ENCODE peak calls at places on chromosomes 11 and 22, in four cellular contexts. U is GM06990, A is PC-3, E is kidney. B is an unnamed sample. For H3K36me3, the result is how much of the 10 kb centered on the place peaks cover.

GRCh38 chr22:22692707-22693530 is 48.5 kb downstream of the GGTLC2 start:
- DNase-seq in E (peak), U (peak), A (peak), B (peak)

GRCh38 chr11:122405788-122406341 is 249.7 kb upstream of the UBASH3B start:
- DNase-seq in U (no peak), A (no peak), E (no peak), B (no peak)

GRCh38 chr22:28905433-28905832 is 22.1 kb downstream of the ZNRF3 start:
- DNase-seq in U (no peak), A (no peak), E (no peak), B (no peak)

GRCh38 chr11:130522284-130522961 is 74.0 kb downstream of the ADAMTS15 start:
- DNase-seq in U (no peak), E (peak), A (peak), B (peak)

GRCh38 chr11:73320786-73321325 is 12.8 kb downstream of the ARHGEF17 start:
- DNase-seq in E (no peak), A (no peak), U (no peak), B (no peak)

GRCh38 chr22:38298312-38299000 is 18.8 kb downstream of the CSNK1E start:
- DNase-seq in E (no peak), A (peak), U (no peak), B (no peak)

GRCh38 chr11:78310500-78310909 is 107.1 kb downstream of the GAB2 start:
- DNase-seq in E (peak), A (no peak), U (peak), B (peak)

GRCh38 chr11:119974467-119974866 is 163.4 kb downstream of the TRIM29 start:
- DNase-seq in A (no peak), U (no peak), E (no peak), B (no peak)

GRCh38 chr22:42434283-42434682 is 2.1 kb upstream of the NFAM1 start:
- DNase-seq in E (no peak), A (no peak), U (no peak), B (no peak)

GRCh38 chr11:119339581-119340334 is 925 bp downstream of the C1QTNF5 start:
- DNase-seq in U (no peak), A (peak), E (peak), B (peak)

GRCh38 chr11:78453140-78453935 is 35.7 kb upstream of the GAB2 start:
- DNase-seq in E (no peak), U (no peak), A (no peak), B (no peak)

GRCh38 chr11:68350759-68351449 is 38.5 kb downstream of the LRP5 start:
- DNase-seq in A (no peak), E (no peak), U (no peak), B (no peak)

GRCh38 chr22:49713003-49713402 is 114.7 kb downstream of the BRD1 start:
- DNase-seq in U (no peak), A (no peak), E (no peak), B (no peak)

GRCh38 chr11:3183523-3183922 is 18.4 kb upstream of the OSBPL5 start:
- DNase-seq in E (peak), A (no peak), U (no peak), B (no peak)

GRCh38 chr11:63985812-63986155 is 454 bp upstream of the OTUB1 start:
- DNase-seq in E (peak), U (peak), A (no peak), B (peak)

GRCh38 chr11:78656984-78657383 is 82.3 kb upstream of the NARS2 start:
- DNase-seq in A (no peak), U (no peak), E (no peak), B (no peak)

GRCh38 chr11:124891390-124891861 is 6.2 kb downstream of the ROBO4 start:
- DNase-seq in E (peak), A (no peak), U (no peak), B (no peak)

GRCh38 chr11:112511271-112511670 is 250.6 kb upstream of the PLET1 start:
- DNase-seq in E (no peak), U (no peak), A (no peak), B (no peak)

DNA sequence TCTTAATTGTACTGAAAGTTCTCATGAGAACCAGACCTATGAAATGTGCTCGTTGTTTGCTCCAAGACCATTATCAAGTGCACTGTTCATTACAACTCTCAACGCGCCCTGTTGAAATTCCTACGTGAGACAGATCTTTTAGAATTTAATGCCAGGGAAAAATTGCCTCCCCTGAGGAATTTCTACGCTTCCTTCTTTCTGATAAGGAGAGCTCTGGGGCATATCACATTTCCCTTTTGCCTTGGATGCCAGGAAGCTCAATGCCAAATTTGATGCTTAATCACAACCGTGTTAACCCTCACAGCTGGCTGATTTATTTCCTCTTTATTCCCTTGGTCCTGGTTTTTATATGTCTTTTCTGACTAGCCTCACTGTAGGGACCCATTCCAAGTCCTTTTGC is 109.3 kb downstream of the MICAL2 start:
- DNase-seq in U (no peak), A (no peak), E (no peak), B (no peak)
- H3K36me3 ChIP-seq in U (under half), A (under half), E (under half), B (under half)

GRCh38 chr11:18408558-18409242 is 3.4 kb upstream of the LDHC start:
- DNase-seq in A (peak), U (no peak), E (no peak), B (no peak)
- H3K36me3 ChIP-seq in A (under half), U (under half), E (under half), B (under half)

DNA sequence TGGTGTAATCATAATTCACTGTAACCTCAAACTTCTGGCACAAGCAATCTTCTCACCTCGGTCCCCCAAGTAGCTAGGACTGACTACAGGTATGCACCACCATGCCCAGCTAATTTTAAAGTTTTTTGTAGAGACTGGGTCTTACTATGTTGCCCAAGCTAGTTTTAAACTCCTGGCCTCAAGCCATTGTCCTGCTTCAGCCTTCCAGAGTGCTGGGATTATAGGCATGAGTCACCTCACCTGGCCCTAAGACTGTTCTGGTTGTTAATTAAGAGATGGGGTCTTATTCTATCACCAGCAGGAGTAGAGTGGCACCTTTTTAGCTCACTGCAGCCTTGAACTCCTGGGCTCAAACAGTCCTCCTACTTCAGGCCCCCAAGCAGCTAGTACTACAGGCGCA is 52.0 kb upstream of the DEPDC7 start:
- DNase-seq in U (no peak), E (no peak), A (peak), B (no peak)
- H3K36me3 ChIP-seq in U (under half), E (under half), A (under half), B (under half)

DNA sequence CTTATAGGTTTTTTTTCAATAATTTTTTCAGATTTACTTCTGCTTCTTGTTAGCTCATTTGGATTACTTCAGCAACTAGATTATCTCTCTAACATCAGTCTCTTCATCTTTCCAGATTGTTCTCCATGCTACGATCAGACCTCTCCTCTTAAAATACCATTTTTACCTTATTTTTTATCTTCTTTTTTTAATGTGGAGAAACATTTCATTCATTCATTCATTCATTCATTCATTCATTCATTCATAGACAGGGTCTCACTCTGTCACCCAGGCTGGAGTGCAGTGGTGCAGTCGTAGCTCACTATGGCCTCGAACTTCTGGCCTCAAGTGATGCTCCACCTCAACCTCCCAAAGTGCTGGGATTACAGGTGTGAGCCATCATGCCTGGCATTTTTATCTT is 189.4 kb downstream of the UVRAG start:
- DNase-seq in U (no peak), A (no peak), E (no peak), B (no peak)
- H3K36me3 ChIP-seq in U (under half), A (under half), E (under half), B (under half)

GRCh38 chr22:20991252-20992055 is 9.4 kb downstream of the LZTR1 start:
- DNase-seq in A (no peak), E (peak), U (no peak), B (no peak)

GRCh38 chr22:20989323-20990138 is 7.4 kb downstream of the LZTR1 start:
- DNase-seq in U (no peak), A (no peak), E (peak), B (no peak)

GRCh38 chr22:20992056-20992442 is 9.9 kb downstream of the THAP7 start:
- DNase-seq in A (no peak), E (peak), U (no peak), B (no peak)

GRCh38 chr22:20988573-20989322 is 6.7 kb downstream of the LZTR1 start:
- DNase-seq in E (peak), A (no peak), U (no peak), B (no peak)

DNA sequence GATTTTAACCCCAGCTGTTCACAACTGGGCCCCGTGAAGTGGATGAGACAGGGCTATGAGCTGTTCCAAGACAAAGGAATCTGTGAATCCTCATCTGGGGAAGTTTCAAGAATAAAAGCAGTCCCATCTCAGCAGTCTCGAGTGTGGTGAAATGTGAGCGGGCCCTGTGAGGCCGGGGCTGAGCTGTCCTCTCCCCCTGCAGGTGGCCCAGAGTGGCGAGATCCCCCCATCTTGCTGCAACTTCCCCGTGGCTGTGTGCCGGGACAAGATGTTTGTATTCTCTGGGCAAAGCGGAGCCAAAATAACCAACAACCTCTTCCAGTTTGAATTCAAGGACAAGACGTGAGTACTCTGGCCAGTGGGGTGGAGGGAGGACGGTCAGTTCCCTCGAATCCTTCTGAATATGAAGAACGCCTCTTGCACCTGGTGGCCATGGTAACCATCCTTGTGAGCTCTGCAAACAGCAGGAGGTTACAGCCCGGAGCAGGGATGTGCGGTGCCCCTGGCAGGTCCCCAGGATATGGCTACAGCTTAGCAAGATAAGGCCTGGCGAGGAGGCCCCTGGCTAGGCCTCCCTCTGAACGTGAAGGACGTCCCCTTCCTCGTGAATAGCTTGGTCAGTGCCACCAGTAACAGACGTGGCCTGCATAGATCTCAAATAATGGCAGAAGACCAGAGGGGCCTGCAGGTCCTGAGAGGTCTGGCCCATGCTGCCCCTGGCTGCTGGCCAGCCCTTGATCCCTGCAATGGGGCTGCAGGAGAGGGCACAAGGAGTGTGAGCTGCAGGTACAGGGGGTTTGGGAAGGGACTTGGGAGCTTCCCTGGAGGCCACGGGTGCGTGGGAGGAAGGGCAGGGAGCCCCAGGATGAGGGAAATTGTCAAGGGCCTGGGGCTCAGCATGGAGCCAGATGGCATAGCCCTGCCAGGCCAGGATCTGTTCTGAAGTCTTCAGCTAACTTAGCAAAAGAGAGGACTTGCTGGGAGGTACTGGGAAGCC is 8.4 kb downstream of the LZTR1 start:
- DNase-seq in U (no peak), A (no peak), E (peak), B (no peak)
- H3K36me3 ChIP-seq in U (under half), A (under half), E (under half), B (under half)

DNA sequence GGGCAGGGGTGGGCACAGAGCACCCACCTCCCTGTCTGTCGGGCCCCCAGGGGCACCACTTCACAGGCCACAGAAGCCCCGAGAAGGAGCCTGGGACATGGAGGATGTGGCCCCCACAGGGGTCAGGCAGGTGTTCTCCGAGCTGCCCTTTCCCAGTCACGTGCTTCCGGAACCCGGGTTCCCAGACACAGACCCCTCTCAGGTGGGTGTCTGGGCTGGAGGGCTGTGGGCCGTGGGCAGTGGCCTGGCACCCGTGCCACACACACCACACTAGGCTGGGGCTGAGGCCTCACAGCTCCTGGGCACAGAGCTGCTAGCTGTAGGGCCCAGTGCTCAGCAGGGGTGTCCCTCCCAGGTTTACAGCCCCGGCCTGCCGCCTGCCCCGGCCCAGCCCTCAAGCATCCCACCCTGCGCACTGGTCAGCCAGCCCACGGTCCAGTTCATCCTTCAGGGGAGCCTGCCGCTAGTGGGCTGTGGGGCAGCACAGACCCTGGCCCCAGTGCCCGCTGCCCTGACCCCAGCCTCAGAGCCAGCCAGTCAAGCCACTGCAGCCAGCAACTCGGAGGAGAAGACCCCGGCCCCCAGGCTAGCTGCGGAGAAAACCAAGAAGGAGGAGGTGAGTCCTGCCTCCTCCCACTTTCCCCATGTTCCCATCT is 5.5 kb downstream of the IRF7 start:
- DNase-seq in A (no peak), E (peak), U (no peak), B (no peak)
- H3K36me3 ChIP-seq in A (under half), E (under half), U (half or more), B (under half)